ENCODE peak calls at places on chromosomes 3 and 15, in four cellular contexts. K, Q, F and D are unnamed samples.
A peak's percentile ranks its signal among the peaks of the same experiment; 100 is the strongest.

GRCh38 chr3:124745092-124745491 is 14.8 kb downstream of the UMPS start:
- DNase-seq in K (no peak), Q (no peak), F (no peak), D (peak; percentile 70)

GRCh38 chr3:132231633-132232032 is 85.6 kb upstream of the ACP3 start:
- DNase-seq in K (no peak), Q (no peak), F (no peak), D (peak; percentile 43)

GRCh38 chr3:179991104-179991503 is 45.6 kb downstream of the PEX5L start:
- DNase-seq in K (no peak), Q (no peak), F (no peak), D (no peak)

GRCh38 chr3:40143283-40144090 is 166.0 kb upstream of the EIF1B start:
- DNase-seq in K (no peak), Q (no peak), F (no peak), D (no peak)

GRCh38 chr3:128149632-128150031 is 3.6 kb upstream of the EEFSEC start:
- DNase-seq in K (no peak), Q (no peak), F (no peak), D (no peak)

GRCh38 chr15:99738047-99738847 is 5.0 kb upstream of the LYSMD4 start:
- DNase-seq in K (no peak), Q (no peak), F (no peak), D (no peak)

GRCh38 chr15:25862469-25863066 is 559 bp downstream of the ATP10A start:
- DNase-seq in K (no peak), Q (peak; percentile 26), F (no peak), D (no peak)

GRCh38 chr3:127738192-127738840 is 65.6 kb downstream of the ABTB1 start:
- DNase-seq in K (no peak), Q (no peak), F (no peak), D (peak; percentile 20)

GRCh38 chr3:118055381-118055780 is 979.3 kb downstream of the IGSF11 start:
- DNase-seq in K (no peak), Q (no peak), F (no peak), D (no peak)

GRCh38 chr15:83605595-83605994 is 48.3 kb upstream of the ADAMTSL3 start:
- DNase-seq in K (no peak), Q (no peak), F (no peak), D (no peak)

GRCh38 chr3:110454066-110454465 is 617.5 kb upstream of the NECTIN3 start:
- DNase-seq in K (no peak), Q (no peak), F (no peak), D (no peak)

GRCh38 chr15:51299187-51300015 is 39.0 kb downstream of the CYP19A1 start:
- DNase-seq in K (no peak), Q (no peak), F (peak; percentile 54), D (no peak)

GRCh38 chr3:43345877-43346276 is 59.5 kb downstream of the SNRK start:
- DNase-seq in K (no peak), Q (no peak), F (no peak), D (no peak)